ENCODE peak calls at places on chromosomes 3 and 15, in seven cellular contexts. H is hepatocyte, K is fibroblast of lung, G is IMR-90, X is endothelial cell of umbilical vein, M is DND-41, V is HepG2. N is an unnamed sample.

GRCh38 chr3:14680716-14681115 is 5.8 kb downstream of the C3orf20 start:
- DNase-seq in H (no peak), K (peak), G (peak), X (peak), M (no peak), V (peak), N (no peak)

GRCh38 chr3:194879126-194879887 is 193.6 kb downstream of the FAM43A start:
- DNase-seq in H (no peak), K (no peak), G (no peak), X (peak), M (no peak), V (no peak), N (no peak)

GRCh38 chr15:38299216-38299615 is 46.6 kb downstream of the SPRED1 start:
- DNase-seq in H (no peak), K (peak), G (peak), X (no peak), M (no peak), V (no peak), N (no peak)

GRCh38 chr3:127479449-127479848 is 111.1 kb downstream of the TPRA1 start:
- DNase-seq in H (no peak), K (no peak), G (no peak), X (no peak), M (no peak), V (no peak), N (no peak)

GRCh38 chr3:118966700-118967099 is 67.9 kb downstream of the IGSF11 start:
- DNase-seq in H (no peak), K (no peak), G (no peak), X (no peak), M (no peak), V (no peak), N (no peak)

GRCh38 chr3:146513386-146514051 is 30.9 kb downstream of the PLSCR1 start:
- DNase-seq in H (no peak), K (peak), G (peak), X (no peak), M (no peak), V (no peak), N (no peak)

GRCh38 chr15:93271871-93272270 is 182.9 kb upstream of the RGMA start:
- DNase-seq in H (no peak), K (no peak), G (no peak), X (no peak), M (no peak), V (no peak), N (no peak)

GRCh38 chr3:169694117-169694516 is 30.6 kb upstream of the MECOM start:
- DNase-seq in H (no peak), K (peak), G (peak), X (no peak), M (no peak), V (no peak), N (no peak)

GRCh38 chr15:42088801-42089640 is 5.3 kb downstream of the PLA2G4D start:
- DNase-seq in H (no peak), K (no peak), G (no peak), X (no peak), M (no peak), V (no peak), N (no peak)

GRCh38 chr15:87730706-87731105 is 525.8 kb downstream of the NTRK3 start:
- DNase-seq in H (no peak), K (no peak), G (no peak), X (no peak), M (no peak), V (no peak), N (no peak)

GRCh38 chr15:25600751-25601150 is 161.9 kb upstream of the UBE3A start:
- DNase-seq in H (no peak), K (no peak), G (no peak), X (no peak), M (no peak), V (no peak), N (no peak)

GRCh38 chr3:129422897-129423296 is 5.5 kb downstream of the EFCAB12 start:
- DNase-seq in H (no peak), K (no peak), G (no peak), X (no peak), M (no peak), V (no peak), N (no peak)

GRCh38 chr3:177833392-177833791 is 636.1 kb upstream of the TBL1XR1 start:
- DNase-seq in H (no peak), K (no peak), G (no peak), X (peak), M (no peak), V (no peak), N (no peak)

GRCh38 chr15:69780981-69781380 is 316.7 kb downstream of the TLE3 start:
- DNase-seq in H (no peak), K (no peak), G (no peak), X (no peak), M (no peak), V (no peak), N (no peak)

DNA sequence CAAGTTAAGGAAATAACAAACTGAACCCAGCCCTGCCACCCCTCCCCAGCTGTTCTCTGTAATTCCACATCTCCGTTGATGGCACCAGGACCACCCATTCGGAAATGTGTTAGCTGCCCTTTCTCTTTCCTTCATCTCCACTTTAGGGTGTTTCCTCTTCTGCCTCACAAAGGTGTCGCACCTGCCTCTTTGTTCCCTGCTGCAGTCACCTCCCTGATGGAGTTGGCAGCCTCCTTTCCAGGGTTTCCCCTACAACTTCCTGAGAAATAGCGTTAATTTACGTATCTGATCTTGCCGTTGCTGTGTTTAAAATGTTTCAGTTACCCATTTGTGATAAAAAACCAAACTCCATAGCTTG is 57.3 kb downstream of the GPR171 start:
- DNase-seq in H (no peak), K (no peak), G (no peak), X (no peak), M (no peak), V (no peak), N (no peak)
- H3K4me3 ChIP-seq in H (no peak), K (no peak), G (no peak), X (no peak), M (no peak), V (no peak), N (no peak)

GRCh38 chr3:197558000-197558399 is 2.2 kb upstream of the BDH1 start:
- DNase-seq in H (no peak), K (no peak), G (no peak), X (no peak), M (no peak), V (no peak), N (no peak)
- H2AFZ ChIP-seq in H (no peak), K (no peak), G (no peak), X (no peak), M (no peak), V (no peak), N (no peak)

DNA sequence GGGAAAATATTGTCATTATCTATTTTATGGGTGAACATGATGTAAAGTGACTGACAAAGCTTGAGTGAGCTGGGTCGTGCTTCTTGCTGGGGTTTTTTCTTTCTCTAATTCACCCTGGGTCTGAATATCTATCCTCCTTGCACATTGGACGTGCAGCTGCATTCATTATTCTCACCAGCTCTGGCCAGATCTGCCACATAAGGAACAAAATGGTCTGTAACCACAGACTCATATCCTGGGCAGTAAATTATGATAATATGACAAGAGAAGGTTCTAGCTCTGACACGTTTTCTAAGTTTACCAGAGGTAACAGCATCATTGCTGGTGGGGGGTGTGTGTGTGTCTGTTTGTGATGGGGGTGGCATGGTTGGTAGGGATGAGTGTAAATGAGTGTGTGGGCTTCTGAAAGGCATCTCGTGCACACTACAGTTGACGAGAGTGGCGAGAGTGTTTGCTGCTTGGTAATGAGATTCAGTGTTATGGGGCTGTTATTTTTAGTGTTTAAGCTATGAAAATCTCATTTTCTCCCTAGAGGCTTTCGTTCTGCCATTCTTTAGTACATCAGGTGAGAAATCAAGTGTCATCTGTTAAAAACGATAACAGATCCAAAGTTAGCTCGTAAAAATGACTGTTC is 418.4 kb downstream of the PDCD6IP start:
- DNase-seq in H (no peak), K (no peak), G (no peak), X (no peak), M (no peak), V (no peak), N (no peak)
- H3K4me3 ChIP-seq in H (no peak), K (no peak), G (no peak), X (no peak), M (no peak), V (no peak), N (no peak)

GRCh38 chr3:149613988-149614387 is 43.8 kb downstream of the WWTR1 start:
- DNase-seq in H (no peak), K (no peak), G (no peak), X (peak), M (no peak), V (no peak), N (no peak)
- H2AFZ ChIP-seq in H (no peak), K (no peak), G (no peak), X (no peak), M (no peak), V (no peak), N (no peak)

GRCh38 chr3:116440196-116440595 is 5.1 kb downstream of the LSAMP start:
- DNase-seq in H (no peak), K (peak), G (peak), X (no peak), M (no peak), V (no peak), N (no peak)

GRCh38 chr3:116441652-116442051 is 3.6 kb downstream of the LSAMP start:
- DNase-seq in H (no peak), K (peak), G (no peak), X (no peak), M (no peak), V (no peak), N (no peak)

GRCh38 chr3:116443096-116443793 is 2.0 kb downstream of the LSAMP start:
- DNase-seq in H (no peak), K (peak), G (peak), X (no peak), M (no peak), V (no peak), N (no peak)

GRCh38 chr3:116444099-116444700 is 1.1 kb downstream of the LSAMP start:
- DNase-seq in H (no peak), K (peak), G (peak), X (no peak), M (no peak), V (no peak), N (no peak)

GRCh38 chr3:116442331-116443021 is 2.8 kb downstream of the LSAMP start:
- DNase-seq in H (no peak), K (no peak), G (peak), X (no peak), M (no peak), V (no peak), N (no peak)
- H3K4me3 ChIP-seq in H (peak), K (no peak), G (no peak), X (no peak), M (no peak), V (no peak), N (no peak)

GRCh38 chr3:183437696-183438564 is 9.5 kb upstream of the MCF2L2 start:
- DNase-seq in H (no peak), K (no peak), G (no peak), X (no peak), M (no peak), V (no peak), N (no peak)
- H2AFZ ChIP-seq in H (no peak), K (no peak), G (no peak), X (no peak), M (no peak), V (no peak), N (no peak)

GRCh38 chr3:52299247-52299657 is 11.6 kb downstream of the GLYCTK start:
- DNase-seq in H (no peak), K (no peak), G (no peak), X (no peak), M (no peak), V (no peak), N (no peak)
- H3K4me3 ChIP-seq in H (no peak), K (no peak), G (no peak), X (no peak), M (no peak), V (no peak), N (no peak)

DNA sequence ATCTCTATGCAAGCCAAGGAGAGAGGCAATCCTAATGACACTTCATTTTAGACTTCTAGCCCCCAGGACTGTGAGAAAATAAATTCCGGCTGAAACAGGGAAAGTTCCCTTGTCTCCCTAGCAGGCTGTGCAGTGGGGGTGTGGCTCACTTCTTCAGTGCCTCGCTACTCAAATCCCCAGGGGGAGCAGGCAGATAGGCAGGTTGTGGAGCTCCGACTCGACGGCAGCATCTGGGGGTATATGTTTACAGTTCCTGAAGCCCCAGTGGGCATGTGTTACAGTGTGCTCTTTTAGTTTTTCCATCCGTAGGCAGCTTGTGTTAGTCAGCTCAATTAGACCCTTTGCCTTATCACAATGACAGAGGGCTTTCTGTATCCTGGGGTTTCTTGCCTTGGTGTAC is 836.5 kb downstream of the PDCD6IP start:
- DNase-seq in H (no peak), K (no peak), G (no peak), X (no peak), M (no peak), V (no peak), N (no peak)
- H2AFZ ChIP-seq in H (no peak), K (no peak), G (no peak), X (no peak), M (no peak), V (no peak), N (no peak)

GRCh38 chr3:13550257-13550693 is 1.4 kb downstream of the FBLN2 start:
- DNase-seq in H (no peak), K (no peak), G (no peak), X (no peak), M (no peak), V (no peak), N (no peak)
- H3K4me3 ChIP-seq in H (no peak), K (no peak), G (no peak), X (no peak), M (no peak), V (no peak), N (no peak)

DNA sequence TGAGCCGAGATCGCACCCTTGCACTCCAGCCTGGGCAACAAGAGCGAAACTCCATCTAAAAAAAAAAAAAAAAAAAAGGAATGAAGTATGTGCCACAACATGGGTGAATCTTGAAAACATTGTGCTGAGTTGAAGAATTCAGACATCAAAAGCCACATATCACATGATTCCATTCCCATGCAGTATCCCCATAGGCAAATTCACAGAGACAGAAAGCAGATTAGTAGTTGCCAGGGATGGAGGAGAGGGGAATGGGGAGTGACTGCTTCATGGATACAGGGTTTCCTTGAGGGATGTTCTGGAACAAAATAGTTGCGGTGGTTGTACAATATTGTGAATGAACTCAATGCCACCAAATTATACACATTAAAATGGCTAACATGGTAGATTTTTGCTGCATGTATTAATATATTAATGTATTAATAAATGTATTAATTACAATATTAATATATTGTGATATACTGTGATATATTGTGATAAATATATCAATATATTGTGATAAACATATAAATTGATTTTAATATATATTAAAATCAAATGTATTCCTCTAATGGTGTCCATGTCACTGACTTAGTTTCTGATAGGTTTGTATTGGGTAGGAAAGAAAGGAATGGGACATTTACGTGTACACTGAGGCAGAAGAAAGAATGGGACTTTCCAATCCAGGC is 34.9 kb downstream of the SMAD3 start:
- DNase-seq in H (no peak), K (no peak), G (no peak), X (no peak), M (no peak), V (no peak), N (no peak)
- H2AFZ ChIP-seq in H (no peak), K (no peak), G (no peak), X (no peak), M (no peak), V (no peak), N (no peak)